ENCODE peak calls at places on chromosome 21, in ten cellular contexts. I is osteocyte, R is MCF 10A, Q is GM12865, T is D721Med, E is upper lobe of right lung, J is lung, W is tibial artery, Y is GM06990, A is breast epithelium. L is an unnamed sample.

GRCh38 chr21:19523731-19524130 is 1120.1 kb upstream of the TMPRSS15 start:
- DNase-seq in I (no peak), Y (no peak), A (no peak), W (no peak), R (peak), Q (no peak), E (no peak), T (no peak), J (no peak), L (no peak)

GRCh38 chr21:45949928-45950739 is 31.4 kb upstream of the COL6A1 start:
- DNase-seq in R (peak), Y (no peak), T (peak), W (no peak), I (no peak), Q (no peak), A (peak), E (no peak), J (no peak), L (no peak)

GRCh38 chr21:19120591-19120990 is 717.0 kb upstream of the TMPRSS15 start:
- DNase-seq in R (no peak), A (no peak), W (no peak), E (no peak), Q (no peak), Y (no peak), I (no peak), J (no peak), T (no peak), L (no peak)

GRCh38 chr21:41664881-41665765 is 101.7 kb downstream of the RIPK4 start:
- DNase-seq in A (no peak), W (peak), Q (no peak), R (peak), Y (no peak), T (no peak), I (no peak), E (no peak), J (no peak), L (no peak)

GRCh38 chr21:35674895-35675470 is 385.3 kb downstream of the SETD4 start:
- DNase-seq in W (no peak), A (no peak), R (no peak), Q (no peak), J (no peak), E (no peak), Y (no peak), I (no peak), T (no peak), L (no peak)

GRCh38 chr21:34984356-34984755 is 64.7 kb downstream of the RUNX1 start:
- DNase-seq in Y (no peak), T (no peak), A (no peak), R (no peak), I (no peak), J (no peak), W (no peak), Q (no peak), E (no peak), L (no peak)

GRCh38 chr21:26709090-26709489 is 136.0 kb upstream of the CYYR1 start:
- DNase-seq in J (no peak), I (no peak), Q (no peak), A (no peak), E (no peak), R (peak), T (no peak), Y (no peak), W (no peak), L (no peak)

GRCh38 chr21:30623362-30623761 is 2.9 kb downstream of the KRTAP20-4 start:
- DNase-seq in J (no peak), T (no peak), Y (no peak), A (no peak), I (no peak), Q (no peak), R (no peak), W (no peak), E (no peak), L (no peak)

GRCh38 chr21:27362249-27362648 is 395.4 kb upstream of the ADAMTS5 start:
- DNase-seq in E (no peak), Y (no peak), W (no peak), R (peak), J (no peak), Q (no peak), T (no peak), A (no peak), I (no peak), L (no peak)

GRCh38 chr21:38290809-38291208 is 34.0 kb downstream of the KCNJ15 start:
- DNase-seq in E (no peak), W (no peak), R (no peak), A (no peak), T (no peak), Q (no peak), Y (no peak), I (no peak), J (no peak), L (no peak)

GRCh38 chr21:32320059-32320458 is 21.4 kb downstream of the MRAP start:
- DNase-seq in R (no peak), T (no peak), J (no peak), Q (no peak), A (no peak), E (no peak), W (no peak), I (no peak), Y (no peak), L (no peak)

GRCh38 chr21:29501451-29501850 is 202.7 kb downstream of the BACH1 start:
- DNase-seq in Q (no peak), A (no peak), E (no peak), W (no peak), Y (no peak), J (no peak), I (no peak), R (no peak), T (no peak), L (no peak)

GRCh38 chr21:25639167-25639921 is at the start of gene JAM2:
- DNase-seq in R (peak), E (peak), T (peak), W (peak), J (no peak), A (peak), Y (peak), I (no peak), Q (peak), L (no peak)

GRCh38 chr21:42844411-42845113 is 34.8 kb downstream of the WDR4 start:
- DNase-seq in R (no peak), W (peak), A (peak), E (peak), I (no peak), Q (no peak), T (no peak), J (peak), Y (no peak), L (no peak)

GRCh38 chr21:45863267-45863666 is 118.3 kb upstream of the COL6A1 start:
- DNase-seq in W (no peak), Y (no peak), R (no peak), Q (no peak), E (no peak), A (no peak), I (peak), T (no peak), J (no peak), L (no peak)

GRCh38 chr21:42862774-42863503 is 16.4 kb downstream of the WDR4 start:
- DNase-seq in A (no peak), W (no peak), I (no peak), R (peak), E (peak), Q (no peak), Y (no peak), J (no peak), T (no peak), L (no peak)

GRCh38 chr21:35559128-35559831 is 501.0 kb downstream of the SETD4 start:
- DNase-seq in I (no peak), W (no peak), J (no peak), E (no peak), Q (no peak), T (no peak), R (peak), A (no peak), Y (no peak), L (peak)

GRCh38 chr21:30779269-30779668 is 24.0 kb upstream of the KRTAP21-1 start:
- DNase-seq in R (no peak), Q (no peak), A (no peak), E (no peak), T (no peak), J (no peak), W (no peak), Y (no peak), I (no peak), L (no peak)

GRCh38 chr21:44360174-44360573 is 6.8 kb downstream of the TRPM2 start:
- DNase-seq in A (no peak), I (no peak), R (no peak), T (no peak), Q (no peak), E (no peak), W (no peak), J (no peak), Y (no peak), L (no peak)

GRCh38 chr21:46000731-46001641 is 19.4 kb downstream of the COL6A1 start:
- DNase-seq in W (peak), A (peak), I (peak), E (no peak), T (no peak), R (no peak), Q (no peak), Y (no peak), J (no peak), L (no peak)

GRCh38 chr21:27713159-27714109 is 746.5 kb upstream of the ADAMTS5 start:
- DNase-seq in A (no peak), R (no peak), E (no peak), J (no peak), Y (no peak), T (no peak), W (no peak), I (no peak), Q (no peak), L (no peak)

GRCh38 chr21:35616090-35616489 is 444.2 kb downstream of the SETD4 start:
- DNase-seq in Q (peak), J (no peak), Y (no peak), R (peak), E (no peak), T (no peak), I (no peak), A (no peak), W (no peak), L (peak)

GRCh38 chr21:38327984-38328383 is 71.2 kb downstream of the KCNJ15 start:
- DNase-seq in A (no peak), Q (no peak), W (no peak), T (no peak), Y (no peak), I (no peak), E (no peak), R (no peak), J (no peak), L (no peak)

GRCh38 chr21:45947716-45948255 is 33.8 kb upstream of the COL6A1 start:
- DNase-seq in Q (no peak), I (no peak), R (no peak), J (no peak), Y (no peak), T (no peak), E (no peak), A (no peak), W (no peak), L (no peak)

GRCh38 chr21:27149034-27149433 is 182.1 kb upstream of the ADAMTS5 start:
- DNase-seq in J (no peak), A (no peak), E (no peak), T (no peak), W (no peak), Q (no peak), R (no peak), I (no peak), Y (no peak), L (peak)

GRCh38 chr21:31908106-31909031 is 35.5 kb downstream of the HUNK start:
- DNase-seq in Q (no peak), R (no peak), T (no peak), E (no peak), I (no peak), Y (no peak), W (no peak), J (peak), A (peak), L (peak)

GRCh38 chr21:42223826-42224575 is 5.1 kb downstream of the ABCG1 start:
- DNase-seq in A (no peak), J (no peak), I (no peak), Q (no peak), E (peak), Y (no peak), T (no peak), R (no peak), W (no peak), L (no peak)

GRCh38 chr21:31201548-31201947 is 142.5 kb downstream of the TIAM1 start:
- DNase-seq in Y (peak), E (no peak), T (no peak), W (no peak), Q (peak), R (peak), I (no peak), J (peak), A (no peak), L (no peak)

GRCh38 chr21:44836666-44837471 is 19.0 kb upstream of the SUMO3 start:
- DNase-seq in Q (no peak), I (no peak), W (peak), Y (no peak), E (no peak), T (no peak), R (no peak), J (no peak), A (no peak), L (no peak)

GRCh38 chr21:30391615-30392014 is 4.2 kb upstream of the KRTAP13-1 start:
- DNase-seq in E (no peak), A (no peak), I (no peak), Y (no peak), T (no peak), W (no peak), Q (no peak), J (no peak), R (no peak), L (no peak)

GRCh38 chr21:42468511-42469131 is 27.4 kb downstream of the RSPH1 start:
- DNase-seq in J (no peak), Y (no peak), Q (no peak), I (no peak), W (peak), E (no peak), T (no peak), R (no peak), A (no peak), L (no peak)

GRCh38 chr21:22575165-22575584 is 1577.0 kb downstream of the NCAM2 start:
- DNase-seq in E (no peak), J (no peak), Y (no peak), W (no peak), A (no peak), Q (no peak), I (no peak), T (no peak), R (peak), L (no peak)
- TF ChIP-seq CTCF in E (peak), J (no peak), Y (no peak), W (no peak), A (no peak), Q (no peak), I (peak), T (peak), R (peak), L (no peak)

GRCh38 chr21:15000076-15000475 is 64.7 kb downstream of the NRIP1 start:
- DNase-seq in I (no peak), A (no peak), R (no peak), Y (no peak), Q (no peak), T (no peak), W (no peak), J (no peak), E (no peak), L (no peak)

GRCh38 chr21:15003463-15004135 is 61.2 kb downstream of the NRIP1 start:
- DNase-seq in Q (no peak), E (no peak), A (no peak), Y (no peak), T (no peak), R (no peak), J (no peak), I (no peak), W (no peak), L (no peak)

GRCh38 chr21:15001113-15001512 is 63.7 kb downstream of the NRIP1 start:
- DNase-seq in T (no peak), R (no peak), E (no peak), A (no peak), W (no peak), I (no peak), J (no peak), Q (no peak), Y (no peak), L (no peak)

GRCh38 chr21:15004721-15005370 is 60.0 kb downstream of the NRIP1 start:
- DNase-seq in I (no peak), R (peak), E (no peak), J (no peak), Q (no peak), Y (no peak), W (no peak), A (no peak), T (no peak), L (no peak)

DNA sequence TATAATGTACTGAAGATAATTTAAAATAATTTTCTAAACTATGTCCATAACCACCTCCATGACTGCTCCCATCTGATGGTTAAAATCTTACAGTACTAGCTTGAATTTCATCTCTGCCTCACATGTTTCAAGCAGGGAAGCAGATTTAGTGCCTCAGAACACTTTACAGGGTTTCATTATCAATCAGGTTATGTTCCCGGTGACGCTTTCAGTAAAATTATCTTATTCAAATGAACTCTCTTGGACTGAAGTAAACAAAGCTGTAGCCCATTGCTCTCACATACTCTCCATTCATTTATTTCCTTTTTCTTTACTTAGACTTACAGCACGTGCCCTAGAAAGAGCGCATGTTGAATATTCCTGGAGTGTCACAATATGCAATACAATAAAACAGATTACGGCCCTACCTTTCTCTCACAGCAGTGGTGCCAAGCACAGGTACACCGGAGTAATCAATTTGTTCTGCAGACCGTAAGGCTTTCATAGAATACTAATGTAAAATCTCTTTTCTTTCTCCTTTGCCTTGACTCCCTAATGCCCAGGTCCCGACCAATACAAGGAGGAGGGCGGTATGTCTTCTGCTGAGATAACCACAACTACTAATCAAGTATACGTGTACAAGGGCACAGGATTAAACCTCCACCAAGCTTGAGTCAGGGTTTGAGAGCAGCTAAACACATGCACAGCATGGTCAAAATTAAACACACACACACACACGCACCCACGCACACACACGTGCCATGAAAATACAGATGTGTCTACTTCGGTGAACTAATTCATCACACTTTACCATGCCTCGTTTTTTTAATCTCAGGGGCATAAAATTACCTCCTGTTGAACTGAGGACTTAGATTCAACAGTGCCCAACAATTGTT is 62.8 kb downstream of the NRIP1 start:
- DNase-seq in A (no peak), Y (peak), T (no peak), E (no peak), W (no peak), R (no peak), Q (peak), I (no peak), J (no peak), L (no peak)
- TF ChIP-seq CTCF in A (no peak), Y (no peak), T (no peak), E (no peak), W (no peak), R (no peak), Q (no peak), I (no peak), J (no peak), L (no peak)

DNA sequence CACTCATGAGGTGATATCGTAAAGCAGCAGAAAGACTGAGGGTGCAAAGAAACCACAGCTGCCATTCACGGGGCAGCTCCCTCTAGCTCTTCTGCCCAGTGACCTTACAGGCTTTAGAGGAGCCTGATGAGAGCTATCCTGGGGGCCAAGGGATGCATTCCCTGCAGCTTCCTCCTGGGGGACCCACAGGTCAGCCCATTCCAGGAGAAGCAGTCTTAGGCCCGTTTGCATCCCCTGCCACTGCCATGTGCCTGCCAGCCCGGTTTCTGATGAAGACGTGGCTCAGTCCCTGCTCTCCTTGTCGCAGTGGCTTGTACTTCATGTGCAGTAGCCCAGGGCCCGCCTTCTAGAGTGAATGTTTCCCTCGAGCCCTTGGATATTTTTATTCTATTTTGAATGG is 22.8 kb downstream of the ATP5PO start:
- DNase-seq in W (no peak), R (no peak), I (no peak), Q (peak), Y (no peak), E (no peak), J (no peak), T (no peak), A (no peak), L (no peak)
- TF ChIP-seq CTCF in W (no peak), R (no peak), I (no peak), Q (no peak), Y (no peak), E (no peak), J (no peak), T (no peak), A (no peak), L (no peak)

GRCh38 chr21:39362733-39363132 is 13.8 kb upstream of the HMGN1 start:
- DNase-seq in R (no peak), Q (no peak), J (no peak), A (no peak), I (no peak), E (no peak), T (no peak), W (no peak), Y (no peak), L (no peak)
- TF ChIP-seq CTCF in R (no peak), Q (no peak), J (no peak), A (no peak), I (no peak), E (no peak), T (no peak), W (no peak), Y (no peak), L (no peak)